ENCODE peak calls at places on chromosomes 16 and 17, in five cellular contexts. One of them, this sample, is unnamed.
A peak's percentile ranks its signal among the peaks of the same experiment; 100 is the strongest.

GRCh38 chr16:74867281-74867849 is 92.7 kb upstream of the FA2H start:
- DNase-seq in HCT116: no peak
- DNase-seq in IMR-90: no peak
- DNase-seq in endodermal cell: no peak
- DNase-seq in SK-N-SH: no peak
- DNase-seq in this sample: no peak

GRCh38 chr17:1590031-1590746 is 27.6 kb upstream of the PITPNA start:
- DNase-seq in HCT116: peak; percentile 86
- DNase-seq in IMR-90: peak; percentile 90
- DNase-seq in endodermal cell: peak; percentile 91
- DNase-seq in SK-N-SH: no peak
- DNase-seq in this sample: no peak

GRCh38 chr16:11233727-11234376 is 22.2 kb downstream of the SOCS1 start:
- DNase-seq in HCT116: no peak
- DNase-seq in IMR-90: no peak
- DNase-seq in endodermal cell: peak; percentile 64
- DNase-seq in SK-N-SH: no peak
- DNase-seq in this sample: no peak

GRCh38 chr16:9843424-9844013 is 338.7 kb downstream of the GRIN2A start:
- DNase-seq in HCT116: no peak
- DNase-seq in IMR-90: no peak
- DNase-seq in endodermal cell: no peak
- DNase-seq in SK-N-SH: no peak
- DNase-seq in this sample: no peak

GRCh38 chr17:63140255-63140654 is 174.2 kb downstream of the TANC2 start:
- DNase-seq in HCT116: no peak
- DNase-seq in IMR-90: peak; percentile 58
- DNase-seq in endodermal cell: no peak
- DNase-seq in SK-N-SH: no peak
- DNase-seq in this sample: no peak

GRCh38 chr17:41421617-41422016 is 2.8 kb downstream of the KRT37 start:
- DNase-seq in HCT116: no peak
- DNase-seq in IMR-90: no peak
- DNase-seq in endodermal cell: no peak
- DNase-seq in SK-N-SH: no peak
- DNase-seq in this sample: no peak

GRCh38 chr16:19883296-19883951 is 1.2 kb downstream of the GPRC5B start:
- DNase-seq in HCT116: no peak
- DNase-seq in IMR-90: peak; percentile 25
- DNase-seq in endodermal cell: peak; percentile 87
- DNase-seq in SK-N-SH: peak; percentile 60
- DNase-seq in this sample: no peak

GRCh38 chr17:42337442-42337841 is 49.1 kb downstream of the STAT5A start:
- DNase-seq in HCT116: no peak
- DNase-seq in IMR-90: peak; percentile 81
- DNase-seq in endodermal cell: no peak
- DNase-seq in SK-N-SH: no peak
- DNase-seq in this sample: no peak

GRCh38 chr16:11308493-11309283 is 27.6 kb upstream of the PRM1 start:
- DNase-seq in HCT116: no peak
- DNase-seq in IMR-90: no peak
- DNase-seq in endodermal cell: no peak
- DNase-seq in SK-N-SH: no peak
- DNase-seq in this sample: no peak

DNA sequence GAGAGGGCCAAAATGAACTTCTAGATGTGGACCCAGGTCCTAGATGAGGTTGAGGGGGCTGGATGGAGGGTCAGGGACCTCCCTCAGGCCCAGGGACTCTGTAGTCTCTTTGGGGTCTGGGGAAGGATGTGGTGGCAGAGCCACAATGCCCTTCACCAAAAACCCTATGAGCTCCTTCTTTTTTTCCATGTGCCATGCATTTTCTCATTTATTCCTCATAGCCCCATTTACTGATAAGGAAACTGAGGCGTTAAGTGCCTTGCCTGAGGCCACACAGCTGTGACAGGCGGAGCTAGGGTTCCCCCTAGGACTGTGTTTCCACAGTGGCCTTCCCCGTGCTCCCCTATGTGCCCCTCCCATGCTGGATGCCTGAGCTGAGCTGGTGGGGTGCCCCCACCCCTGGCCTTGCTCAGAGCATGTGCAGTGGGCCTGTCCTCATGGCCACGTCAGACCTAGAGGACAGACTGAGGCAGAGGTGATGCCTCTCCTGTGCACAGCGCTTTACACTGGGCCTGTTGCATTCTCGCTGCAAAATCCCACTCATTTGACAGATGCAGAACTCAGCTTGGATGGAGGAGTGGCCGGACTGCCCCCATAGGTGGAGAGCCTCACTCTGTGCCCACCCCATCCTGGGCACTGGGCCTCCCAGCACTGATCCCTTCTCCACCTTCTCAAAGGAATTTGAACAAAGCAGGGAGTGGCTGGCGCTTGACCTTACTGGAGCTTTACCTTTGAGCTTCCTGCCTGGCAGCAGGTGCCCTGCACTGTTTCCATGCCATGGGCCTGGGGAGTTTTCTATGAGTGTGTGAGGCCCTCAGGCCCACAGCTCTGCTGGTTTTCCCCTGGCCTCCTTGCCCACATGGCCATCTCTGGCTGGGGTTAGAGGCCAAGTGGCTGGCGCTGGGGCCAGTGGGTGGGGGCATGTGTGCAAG is 2.5 kb downstream of the MAP2K3 start:
- DNase-seq in HCT116: peak; percentile 12
- DNase-seq in IMR-90: no peak
- DNase-seq in endodermal cell: no peak
- DNase-seq in SK-N-SH: no peak
- DNase-seq in this sample: no peak
- H3K27ac ChIP-seq in HCT116: peak overlapping the region; percentile 99
- H3K27ac ChIP-seq in IMR-90: peak overlapping the region; percentile 74
- H3K27ac ChIP-seq in endodermal cell: no peak overlapping the region
- H3K27ac ChIP-seq in SK-N-SH: peak overlapping the region; percentile 56
- H3K27ac ChIP-seq in this sample: peak overlapping the region; percentile 25

GRCh38 chr16:88782454-88783390 is 2.3 kb downstream of the PIEZO1 start:
- DNase-seq in HCT116: peak; percentile 48
- DNase-seq in IMR-90: peak; percentile 84
- DNase-seq in endodermal cell: no peak
- DNase-seq in SK-N-SH: no peak
- DNase-seq in this sample: no peak
- H3K9ac ChIP-seq in HCT116: peak overlapping the region; percentile 94
- H3K9ac ChIP-seq in IMR-90: peak overlapping the region; percentile 83
- H3K9ac ChIP-seq in endodermal cell: no peak overlapping the region
- H3K9ac ChIP-seq in SK-N-SH: peak overlapping the region; percentile 81
- H3K9ac ChIP-seq in this sample: peak overlapping the region; percentile 79

DNA sequence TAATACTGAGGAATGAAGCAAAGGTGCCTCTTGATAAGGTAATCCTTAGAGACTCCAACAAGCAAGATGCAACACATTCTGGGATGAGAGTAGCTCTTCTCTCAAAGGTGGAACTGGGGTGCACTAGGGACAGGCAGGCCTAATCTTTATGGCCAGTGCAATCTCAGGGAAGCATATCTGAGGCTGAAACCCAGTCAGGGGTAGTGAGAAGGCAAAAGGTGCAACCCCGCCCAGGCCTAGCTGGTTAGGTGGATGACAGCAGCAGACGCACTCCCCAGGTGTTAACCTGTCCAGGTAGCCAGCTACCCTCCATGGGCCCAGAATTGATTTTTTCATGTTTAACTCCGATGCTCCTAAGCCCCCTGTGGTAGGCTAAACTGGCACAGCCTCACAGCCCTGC is 9.9 kb upstream of the SLC46A1 start:
- DNase-seq in HCT116: no peak
- DNase-seq in IMR-90: no peak
- DNase-seq in endodermal cell: no peak
- DNase-seq in SK-N-SH: no peak
- DNase-seq in this sample: no peak
- H3K4me3 ChIP-seq in HCT116: no peak overlapping the region
- H3K4me3 ChIP-seq in IMR-90: no peak overlapping the region
- H3K4me3 ChIP-seq in endodermal cell: no peak overlapping the region
- H3K4me3 ChIP-seq in SK-N-SH: no peak overlapping the region
- H3K4me3 ChIP-seq in this sample: no peak overlapping the region

GRCh38 chr17:17727111-17727659 is 45.9 kb downstream of the RAI1 start:
- DNase-seq in HCT116: no peak
- DNase-seq in IMR-90: no peak
- DNase-seq in endodermal cell: no peak
- DNase-seq in SK-N-SH: no peak
- DNase-seq in this sample: no peak

GRCh38 chr17:17725853-17726720 is 44.8 kb downstream of the RAI1 start:
- DNase-seq in HCT116: no peak
- DNase-seq in IMR-90: no peak
- DNase-seq in endodermal cell: peak; percentile 75
- DNase-seq in SK-N-SH: peak; percentile 51
- DNase-seq in this sample: no peak

GRCh38 chr17:17724991-17725852 is 44.0 kb downstream of the RAI1 start:
- DNase-seq in HCT116: no peak
- DNase-seq in IMR-90: no peak
- DNase-seq in endodermal cell: peak; percentile 90
- DNase-seq in SK-N-SH: peak; percentile 69
- DNase-seq in this sample: no peak

GRCh38 chr17:17728550-17729251 is 47.4 kb downstream of the RAI1 start:
- DNase-seq in HCT116: peak; percentile 37
- DNase-seq in IMR-90: no peak
- DNase-seq in endodermal cell: no peak
- DNase-seq in SK-N-SH: no peak
- DNase-seq in this sample: no peak

DNA sequence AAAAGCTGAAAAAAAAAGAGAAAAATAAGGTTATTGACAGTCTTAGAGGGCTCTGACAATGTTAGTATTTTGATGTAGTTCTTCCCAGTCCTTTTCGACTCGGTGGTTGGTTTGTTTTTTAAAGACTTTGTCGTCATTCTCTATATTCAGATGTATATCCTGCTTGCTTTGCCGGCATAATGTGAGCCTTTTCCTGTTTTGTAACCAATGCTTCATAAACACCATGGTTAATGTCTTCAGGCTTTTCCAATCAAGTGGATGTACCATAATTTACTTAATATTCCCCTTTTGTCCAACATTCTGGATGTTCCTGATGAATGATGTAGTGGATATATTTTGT is 45.4 kb downstream of the RAI1 start:
- DNase-seq in HCT116: no peak
- DNase-seq in IMR-90: no peak
- DNase-seq in endodermal cell: no peak
- DNase-seq in SK-N-SH: no peak
- DNase-seq in this sample: no peak
- H3K27ac ChIP-seq in HCT116: no peak overlapping the region
- H3K27ac ChIP-seq in IMR-90: no peak overlapping the region
- H3K27ac ChIP-seq in endodermal cell: no peak overlapping the region
- H3K27ac ChIP-seq in SK-N-SH: no peak overlapping the region
- H3K27ac ChIP-seq in this sample: peak overlapping the region; percentile 48

GRCh38 chr17:82007228-82007494 is 15.5 kb downstream of the CENPX start:
- DNase-seq in HCT116: no peak
- DNase-seq in IMR-90: no peak
- DNase-seq in endodermal cell: no peak
- DNase-seq in SK-N-SH: no peak
- DNase-seq in this sample: no peak

GRCh38 chr17:82005701-82006348 is 16.9 kb downstream of the CENPX start:
- DNase-seq in HCT116: no peak
- DNase-seq in IMR-90: no peak
- DNase-seq in endodermal cell: no peak
- DNase-seq in SK-N-SH: no peak
- DNase-seq in this sample: no peak

GRCh38 chr17:82006468-82007227 is 16.0 kb downstream of the CENPX start:
- DNase-seq in HCT116: no peak
- DNase-seq in IMR-90: peak; percentile 82
- DNase-seq in endodermal cell: no peak
- DNase-seq in SK-N-SH: no peak
- DNase-seq in this sample: no peak

GRCh38 chr17:82003411-82004381 is 19.0 kb downstream of the CENPX start:
- DNase-seq in HCT116: peak; percentile 84
- DNase-seq in IMR-90: peak; percentile 95
- DNase-seq in endodermal cell: peak; percentile 80
- DNase-seq in SK-N-SH: no peak
- DNase-seq in this sample: no peak

GRCh38 chr17:82004485-82005455 is 17.9 kb downstream of the CENPX start:
- DNase-seq in HCT116: no peak
- DNase-seq in IMR-90: no peak
- DNase-seq in endodermal cell: no peak
- DNase-seq in SK-N-SH: no peak
- DNase-seq in this sample: no peak
- H3K9ac ChIP-seq in HCT116: peak overlapping the region; percentile 66
- H3K9ac ChIP-seq in IMR-90: peak overlapping the region; percentile 29
- H3K9ac ChIP-seq in endodermal cell: no peak overlapping the region
- H3K9ac ChIP-seq in SK-N-SH: peak overlapping the region; percentile 72
- H3K9ac ChIP-seq in this sample: no peak overlapping the region

GRCh38 chr17:72185571-72185970 is 64.8 kb downstream of the SOX9 start:
- DNase-seq in HCT116: no peak
- DNase-seq in IMR-90: no peak
- DNase-seq in endodermal cell: no peak
- DNase-seq in SK-N-SH: no peak
- DNase-seq in this sample: no peak
- H3K4me3 ChIP-seq in HCT116: no peak overlapping the region
- H3K4me3 ChIP-seq in IMR-90: no peak overlapping the region
- H3K4me3 ChIP-seq in endodermal cell: no peak overlapping the region
- H3K4me3 ChIP-seq in SK-N-SH: no peak overlapping the region
- H3K4me3 ChIP-seq in this sample: no peak overlapping the region

GRCh38 chr17:50097455-50097854 is 2.3 kb downstream of the PDK2 start:
- DNase-seq in HCT116: no peak
- DNase-seq in IMR-90: no peak
- DNase-seq in endodermal cell: no peak
- DNase-seq in SK-N-SH: no peak
- DNase-seq in this sample: no peak
- H3K27ac ChIP-seq in HCT116: no peak overlapping the region
- H3K27ac ChIP-seq in IMR-90: no peak overlapping the region
- H3K27ac ChIP-seq in endodermal cell: no peak overlapping the region
- H3K27ac ChIP-seq in SK-N-SH: no peak overlapping the region
- H3K27ac ChIP-seq in this sample: no peak overlapping the region

DNA sequence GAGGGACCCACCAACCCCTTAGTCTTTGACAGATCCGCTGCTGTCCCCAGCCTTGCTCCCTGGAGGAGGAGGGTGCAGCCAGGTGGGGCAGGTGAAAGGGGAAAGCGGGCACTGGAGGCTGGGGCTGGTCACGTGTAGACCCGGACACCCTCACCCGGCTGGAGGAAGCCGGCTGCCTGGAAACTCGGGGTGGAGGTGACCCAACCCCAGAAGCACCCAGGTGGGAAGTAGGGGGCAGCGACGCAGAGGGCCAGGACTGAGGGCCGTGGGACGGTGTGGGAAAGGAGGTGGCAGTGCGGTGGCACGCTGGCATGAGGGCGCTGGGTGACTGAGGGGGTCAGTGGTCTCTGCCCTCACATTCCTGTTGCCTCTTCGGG is 2.7 kb downstream of the TRAF7 start:
- DNase-seq in HCT116: no peak
- DNase-seq in IMR-90: no peak
- DNase-seq in endodermal cell: no peak
- DNase-seq in SK-N-SH: no peak
- DNase-seq in this sample: no peak
- H3K9ac ChIP-seq in HCT116: peak overlapping the region; percentile 98
- H3K9ac ChIP-seq in IMR-90: no peak overlapping the region
- H3K9ac ChIP-seq in endodermal cell: no peak overlapping the region
- H3K9ac ChIP-seq in SK-N-SH: no peak overlapping the region
- H3K9ac ChIP-seq in this sample: no peak overlapping the region